ENCODE peak calls at places on chromosome 16, in five cellular contexts. One of them, this sample, is unnamed.

GRCh38 chr16:3182608-3183444 is 5.2 kb upstream of the OR1F1 start:
- DNase-seq in NCI-H1092: no peak
- DNase-seq in mesendoderm: peak
- DNase-seq in head of caudate nucleus: no peak
- DNase-seq in mucosa of descending colon: no peak
- DNase-seq in this sample: peak

GRCh38 chr16:68377667-68378420 is 67.0 kb downstream of the PRMT7 start:
- DNase-seq in mesendoderm: no peak
- DNase-seq in head of caudate nucleus: peak
- DNase-seq in mucosa of descending colon: peak
- DNase-seq in NCI-H1092: no peak
- DNase-seq in this sample: peak

GRCh38 chr16:57997528-57998265 is 2.8 kb downstream of the ZNF319 start:
- DNase-seq in mesendoderm: no peak
- DNase-seq in NCI-H1092: no peak
- DNase-seq in mucosa of descending colon: no peak
- DNase-seq in head of caudate nucleus: no peak
- DNase-seq in this sample: no peak

GRCh38 chr16:78500659-78501226 is 401.3 kb downstream of the WWOX start:
- DNase-seq in mucosa of descending colon: no peak
- DNase-seq in NCI-H1092: no peak
- DNase-seq in mesendoderm: no peak
- DNase-seq in head of caudate nucleus: no peak
- DNase-seq in this sample: no peak

GRCh38 chr16:80167657-80168056 is 373.1 kb upstream of the DYNLRB2 start:
- DNase-seq in mesendoderm: no peak
- DNase-seq in mucosa of descending colon: no peak
- DNase-seq in NCI-H1092: peak
- DNase-seq in head of caudate nucleus: no peak
- DNase-seq in this sample: peak

GRCh38 chr16:9363520-9363919 is 272.1 kb downstream of the HAPSTR1 start:
- DNase-seq in NCI-H1092: no peak
- DNase-seq in mesendoderm: no peak
- DNase-seq in head of caudate nucleus: no peak
- DNase-seq in mucosa of descending colon: no peak
- DNase-seq in this sample: no peak

GRCh38 chr16:61909074-61909473 is 127.2 kb downstream of the CDH8 start:
- DNase-seq in head of caudate nucleus: no peak
- DNase-seq in NCI-H1092: no peak
- DNase-seq in mesendoderm: no peak
- DNase-seq in mucosa of descending colon: no peak
- DNase-seq in this sample: no peak

GRCh38 chr16:70523013-70523620 is at the start of gene COG4:
- DNase-seq in mucosa of descending colon: peak
- DNase-seq in NCI-H1092: peak
- DNase-seq in mesendoderm: peak
- DNase-seq in head of caudate nucleus: peak
- DNase-seq in this sample: peak

GRCh38 chr16:89920723-89921122 is 2.1 kb downstream of the MC1R start:
- DNase-seq in mesendoderm: no peak
- DNase-seq in NCI-H1092: no peak
- DNase-seq in head of caudate nucleus: no peak
- DNase-seq in mucosa of descending colon: peak
- DNase-seq in this sample: peak

GRCh38 chr16:19169081-19169639 is 1.1 kb downstream of the SYT17 start:
- DNase-seq in mesendoderm: no peak
- DNase-seq in NCI-H1092: no peak
- DNase-seq in head of caudate nucleus: no peak
- DNase-seq in mucosa of descending colon: no peak
- DNase-seq in this sample: no peak

GRCh38 chr16:2979669-2980226 is 498 bp downstream of the PKMYT1 start:
- DNase-seq in mesendoderm: no peak
- DNase-seq in head of caudate nucleus: no peak
- DNase-seq in NCI-H1092: no peak
- DNase-seq in mucosa of descending colon: peak
- DNase-seq in this sample: no peak

GRCh38 chr16:64687089-64687488 is 434.8 kb downstream of the CDH11 start:
- DNase-seq in head of caudate nucleus: no peak
- DNase-seq in mesendoderm: no peak
- DNase-seq in mucosa of descending colon: no peak
- DNase-seq in NCI-H1092: no peak
- DNase-seq in this sample: no peak

GRCh38 chr16:25855818-25856217 is 164.1 kb downstream of the HS3ST4 start:
- DNase-seq in mesendoderm: peak
- DNase-seq in mucosa of descending colon: no peak
- DNase-seq in head of caudate nucleus: no peak
- DNase-seq in NCI-H1092: no peak
- DNase-seq in this sample: no peak

GRCh38 chr16:67528870-67529638 is 425 bp downstream of the RIPOR1 start:
- DNase-seq in mesendoderm: peak
- DNase-seq in head of caudate nucleus: no peak
- DNase-seq in NCI-H1092: peak
- DNase-seq in mucosa of descending colon: peak
- DNase-seq in this sample: no peak

GRCh38 chr16:17222756-17223411 is 247.9 kb downstream of the XYLT1 start:
- DNase-seq in NCI-H1092: no peak
- DNase-seq in head of caudate nucleus: peak
- DNase-seq in mucosa of descending colon: no peak
- DNase-seq in mesendoderm: peak
- DNase-seq in this sample: no peak

GRCh38 chr16:11235703-11235991 is 20.4 kb downstream of the SOCS1 start:
- DNase-seq in mesendoderm: no peak
- DNase-seq in NCI-H1092: no peak
- DNase-seq in mucosa of descending colon: peak
- DNase-seq in head of caudate nucleus: no peak
- DNase-seq in this sample: no peak

GRCh38 chr16:89317729-89318429 is 100.4 kb downstream of the ZNF778 start:
- DNase-seq in head of caudate nucleus: no peak
- DNase-seq in mucosa of descending colon: peak
- DNase-seq in mesendoderm: no peak
- DNase-seq in NCI-H1092: no peak
- DNase-seq in this sample: no peak

GRCh38 chr16:88936008-88936912 is 40.7 kb downstream of the CBFA2T3 start:
- DNase-seq in mucosa of descending colon: peak
- DNase-seq in NCI-H1092: no peak
- DNase-seq in head of caudate nucleus: no peak
- DNase-seq in mesendoderm: no peak
- DNase-seq in this sample: no peak

GRCh38 chr16:54040975-54041374 is 245.6 kb downstream of the IRX3 start:
- DNase-seq in NCI-H1092: no peak
- DNase-seq in mucosa of descending colon: no peak
- DNase-seq in mesendoderm: peak
- DNase-seq in head of caudate nucleus: no peak
- DNase-seq in this sample: no peak

GRCh38 chr16:69937465-69937951 is 13.6 kb upstream of the CLEC18A start:
- DNase-seq in head of caudate nucleus: peak
- DNase-seq in mesendoderm: peak
- DNase-seq in NCI-H1092: no peak
- DNase-seq in mucosa of descending colon: no peak
- DNase-seq in this sample: no peak

GRCh38 chr16:80041399-80041798 is 440.9 kb upstream of the MAF start:
- DNase-seq in mucosa of descending colon: no peak
- DNase-seq in NCI-H1092: no peak
- DNase-seq in head of caudate nucleus: no peak
- DNase-seq in mesendoderm: no peak
- DNase-seq in this sample: no peak

GRCh38 chr16:78183886-78184553 is 84.6 kb downstream of the WWOX start:
- DNase-seq in mesendoderm: no peak
- DNase-seq in NCI-H1092: peak
- DNase-seq in mucosa of descending colon: no peak
- DNase-seq in head of caudate nucleus: peak
- DNase-seq in this sample: no peak

GRCh38 chr16:88010343-88010970 is 59.2 kb downstream of the BANP start:
- DNase-seq in NCI-H1092: no peak
- DNase-seq in head of caudate nucleus: no peak
- DNase-seq in mucosa of descending colon: no peak
- DNase-seq in mesendoderm: no peak
- DNase-seq in this sample: no peak

GRCh38 chr16:71360378-71360777 is 1.9 kb downstream of the CALB2 start:
- DNase-seq in head of caudate nucleus: no peak
- DNase-seq in NCI-H1092: no peak
- DNase-seq in mesendoderm: peak
- DNase-seq in mucosa of descending colon: no peak
- DNase-seq in this sample: peak

GRCh38 chr16:2835638-2836493 is 5.8 kb downstream of the ZG16B start:
- DNase-seq in head of caudate nucleus: no peak
- DNase-seq in mucosa of descending colon: no peak
- DNase-seq in NCI-H1092: no peak
- DNase-seq in mesendoderm: peak
- DNase-seq in this sample: peak

GRCh38 chr16:720990-721764 is at the start of gene ANTKMT:
- DNase-seq in NCI-H1092: peak
- DNase-seq in mucosa of descending colon: peak
- DNase-seq in head of caudate nucleus: peak
- DNase-seq in mesendoderm: peak
- DNase-seq in this sample: peak

GRCh38 chr16:53955221-53955875 is 251.4 kb downstream of the FTO start:
- DNase-seq in mucosa of descending colon: no peak
- DNase-seq in head of caudate nucleus: no peak
- DNase-seq in NCI-H1092: no peak
- DNase-seq in mesendoderm: no peak
- DNase-seq in this sample: no peak

GRCh38 chr16:65572156-65572555 is 450.3 kb upstream of the CDH11 start:
- DNase-seq in mesendoderm: no peak
- DNase-seq in mucosa of descending colon: no peak
- DNase-seq in NCI-H1092: no peak
- DNase-seq in head of caudate nucleus: no peak
- DNase-seq in this sample: peak

GRCh38 chr16:59385953-59386352 is 651.8 kb upstream of the GOT2 start:
- DNase-seq in NCI-H1092: no peak
- DNase-seq in mucosa of descending colon: no peak
- DNase-seq in mesendoderm: peak
- DNase-seq in head of caudate nucleus: no peak
- DNase-seq in this sample: no peak

GRCh38 chr16:2846511-2847310 is 11.3 kb downstream of the PRSS22 start:
- DNase-seq in mucosa of descending colon: no peak
- DNase-seq in NCI-H1092: no peak
- DNase-seq in head of caudate nucleus: no peak
- DNase-seq in mesendoderm: no peak
- DNase-seq in this sample: peak

GRCh38 chr16:49471038-49471727 is 97.6 kb downstream of the C16orf78 start:
- DNase-seq in mucosa of descending colon: no peak
- DNase-seq in head of caudate nucleus: no peak
- DNase-seq in mesendoderm: no peak
- DNase-seq in NCI-H1092: no peak
- DNase-seq in this sample: no peak

GRCh38 chr16:66881014-66881417 is 701 bp downstream of the PDP2 start:
- DNase-seq in mesendoderm: no peak
- DNase-seq in head of caudate nucleus: no peak
- DNase-seq in NCI-H1092: no peak
- DNase-seq in mucosa of descending colon: no peak
- DNase-seq in this sample: no peak

GRCh38 chr16:65372171-65372570 is 250.3 kb upstream of the CDH11 start:
- DNase-seq in head of caudate nucleus: no peak
- DNase-seq in mesendoderm: no peak
- DNase-seq in mucosa of descending colon: no peak
- DNase-seq in NCI-H1092: no peak
- DNase-seq in this sample: peak

GRCh38 chr16:85462405-85463227 is 150.5 kb upstream of the GSE1 start:
- DNase-seq in mucosa of descending colon: no peak
- DNase-seq in head of caudate nucleus: no peak
- DNase-seq in NCI-H1092: peak
- DNase-seq in mesendoderm: peak
- DNase-seq in this sample: no peak

GRCh38 chr16:68756250-68757051 is 19.4 kb downstream of the CDH1 start:
- DNase-seq in mesendoderm: peak
- DNase-seq in NCI-H1092: no peak
- DNase-seq in head of caudate nucleus: no peak
- DNase-seq in mucosa of descending colon: peak
- DNase-seq in this sample: peak

GRCh38 chr16:50808929-50809538 is 67.1 kb downstream of the CYLD start:
- DNase-seq in mucosa of descending colon: no peak
- DNase-seq in NCI-H1092: no peak
- DNase-seq in head of caudate nucleus: no peak
- DNase-seq in mesendoderm: no peak
- DNase-seq in this sample: no peak

GRCh38 chr16:86990451-86990850 is 326.7 kb downstream of the C16orf95 start:
- DNase-seq in head of caudate nucleus: no peak
- DNase-seq in mesendoderm: no peak
- DNase-seq in mucosa of descending colon: no peak
- DNase-seq in NCI-H1092: no peak
- DNase-seq in this sample: no peak

GRCh38 chr16:64738321-64738960 is 383.4 kb downstream of the CDH11 start:
- DNase-seq in mucosa of descending colon: no peak
- DNase-seq in head of caudate nucleus: no peak
- DNase-seq in NCI-H1092: no peak
- DNase-seq in mesendoderm: no peak
- DNase-seq in this sample: peak

GRCh38 chr16:66950437-66950836 is 10.6 kb upstream of the CES3 start:
- DNase-seq in head of caudate nucleus: no peak
- DNase-seq in mucosa of descending colon: no peak
- DNase-seq in NCI-H1092: no peak
- DNase-seq in mesendoderm: no peak
- DNase-seq in this sample: no peak